ENCODE peak calls at places on chromosomes 7 and 10, in four cellular contexts. O, C, N and V are unnamed samples.

GRCh38 chr10:11017575-11018425 is at the start of gene CELF2:
- DNase-seq in O (peak), C (no peak), N (no peak), V (peak)

GRCh38 chr7:83849135-83849534 is 200.2 kb upstream of the SEMA3E start:
- DNase-seq in O (no peak), N (no peak), C (no peak), V (no peak)

GRCh38 chr7:152366662-152367061 is 69.1 kb downstream of the KMT2C start:
- DNase-seq in C (no peak), O (no peak), N (no peak), V (no peak)

GRCh38 chr7:132580277-132580676 is 4.0 kb upstream of the PLXNA4 start:
- DNase-seq in C (no peak), O (no peak), N (peak), V (peak)

GRCh38 chr7:82562716-82563404 is 119.3 kb upstream of the CACNA2D1 start:
- DNase-seq in N (no peak), O (no peak), C (no peak), V (no peak)

GRCh38 chr7:155169498-155170065 is 99.5 kb downstream of the HTR5A start:
- DNase-seq in C (no peak), N (no peak), O (no peak), V (no peak)

GRCh38 chr7:74583630-74584029 is 73.9 kb upstream of the GTF2I start:
- DNase-seq in N (no peak), O (no peak), C (no peak), V (no peak)

GRCh38 chr7:121803041-121803440 is 69.9 kb upstream of the PTPRZ1 start:
- DNase-seq in O (no peak), N (no peak), C (no peak), V (no peak)

GRCh38 chr10:126564297-126564888 is 106.1 kb downstream of the C10orf90 start:
- DNase-seq in C (no peak), O (no peak), N (no peak), V (no peak)

DNA sequence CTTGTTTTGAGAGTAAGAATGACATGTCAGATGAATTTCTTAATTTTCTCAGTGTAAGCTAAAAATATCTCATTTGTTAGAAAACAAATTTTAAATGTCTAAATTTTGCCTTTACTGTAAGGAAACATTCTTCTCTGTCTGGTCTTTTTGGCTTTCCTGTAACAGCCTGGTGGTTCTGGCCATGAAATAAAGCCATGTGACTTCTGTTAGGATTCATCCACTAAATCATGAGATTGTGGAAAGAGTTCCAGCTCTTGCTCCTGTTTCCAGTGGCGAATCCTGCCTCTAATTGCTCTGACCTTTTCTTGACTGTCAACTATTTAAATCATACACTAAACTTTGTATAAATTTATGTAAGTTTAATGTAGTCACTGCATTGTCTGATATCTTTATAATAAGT is 398.5 kb upstream of the AKR1E2 start:
- DNase-seq in O (no peak), C (no peak), N (no peak), V (no peak)
- TF ChIP-seq TCF7 in O (no peak), C (no peak), N (no peak), V (no peak)

GRCh38 chr7:158783595-158783994 is 45.7 kb downstream of the ESYT2 start:
- DNase-seq in N (no peak), C (no peak), O (no peak), V (no peak)

GRCh38 chr7:158784270-158784669 is 45.0 kb downstream of the ESYT2 start:
- DNase-seq in C (no peak), N (no peak), O (no peak), V (no peak)

GRCh38 chr7:158781976-158782637 is 47.2 kb downstream of the ESYT2 start:
- DNase-seq in N (no peak), O (no peak), C (no peak), V (no peak)

GRCh38 chr7:158781217-158781975 is 47.9 kb downstream of the ESYT2 start:
- DNase-seq in O (no peak), C (no peak), N (no peak), V (no peak)

GRCh38 chr7:158782638-158783490 is 46.4 kb downstream of the ESYT2 start:
- DNase-seq in N (peak), O (no peak), C (no peak), V (no peak)
- TF ChIP-seq TCF7 in N (no peak), O (no peak), C (no peak), V (no peak)

GRCh38 chr7:30069096-30069867 is 41.1 kb downstream of the PLEKHA8 start:
- DNase-seq in N (no peak), O (no peak), C (no peak), V (no peak)

GRCh38 chr7:30070052-30070451 is 41.8 kb downstream of the PLEKHA8 start:
- DNase-seq in O (no peak), N (no peak), C (no peak), V (no peak)

GRCh38 chr7:30079880-30080279 is 51.7 kb downstream of the PLEKHA8 start:
- DNase-seq in C (no peak), N (no peak), O (no peak), V (no peak)

GRCh38 chr7:30076411-30076810 is 48.2 kb downstream of the PLEKHA8 start:
- DNase-seq in C (no peak), O (no peak), N (no peak), V (no peak)

DNA sequence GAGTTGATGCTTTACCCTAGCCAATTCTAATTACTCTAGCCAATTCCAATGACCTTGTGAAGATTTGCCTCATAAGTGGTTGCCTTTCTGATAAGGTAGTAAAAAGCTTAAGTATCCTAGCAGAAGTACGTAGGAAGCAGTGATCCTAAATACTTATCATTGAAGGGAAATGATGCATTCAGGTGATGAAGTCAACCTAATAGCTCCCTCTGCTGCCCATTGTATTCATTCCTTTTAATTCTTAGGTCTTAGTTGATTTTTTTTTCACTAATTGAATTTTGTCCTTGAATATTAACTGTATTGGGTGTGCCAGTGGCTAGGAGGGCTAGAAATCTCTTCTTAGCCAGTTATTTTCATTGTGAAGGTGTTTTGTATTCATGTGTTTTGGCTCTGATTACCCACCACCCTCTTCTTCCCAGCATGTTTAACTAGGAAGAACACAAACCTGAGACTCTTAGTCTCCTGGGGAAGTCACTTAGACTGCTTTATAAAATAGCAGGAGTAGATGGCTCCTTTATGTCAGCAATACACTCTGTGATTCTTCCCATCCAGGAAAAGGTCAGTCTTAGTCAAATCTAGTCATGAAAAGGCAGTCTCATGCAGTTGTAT is 46.3 kb downstream of the PLEKHA8 start:
- DNase-seq in C (no peak), O (no peak), N (peak), V (peak)
- TF ChIP-seq TCF7 in C (no peak), O (no peak), N (no peak), V (no peak)

GRCh38 chr7:90897961-90898469 is 301.9 kb downstream of the CDK14 start:
- DNase-seq in C (peak), O (no peak), N (no peak), V (no peak)
- TF ChIP-seq TCF7 in C (no peak), O (no peak), N (no peak), V (no peak)

DNA sequence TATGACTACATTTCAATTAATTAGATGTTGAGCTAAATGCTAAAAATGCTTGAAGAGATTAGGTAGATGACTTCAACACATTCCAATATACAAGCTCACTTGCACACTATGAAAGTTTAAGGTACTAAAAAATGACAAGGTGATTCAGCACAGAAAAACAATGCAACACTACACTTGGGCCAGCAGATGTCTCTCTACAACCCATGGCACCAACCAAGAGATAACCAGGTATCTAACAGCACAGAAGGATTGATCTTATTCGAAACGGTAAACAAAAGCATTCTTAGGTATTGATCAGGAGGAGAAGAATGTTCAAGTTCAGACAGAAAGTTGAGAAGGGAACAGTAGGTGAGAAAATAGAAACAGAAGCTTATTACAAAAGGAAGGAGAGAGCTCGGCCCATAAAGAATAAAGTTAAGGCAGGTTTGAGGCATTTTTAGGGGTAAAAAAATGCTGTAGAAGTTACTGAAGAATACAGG is 248.2 kb upstream of the KLF14 start:
- DNase-seq in C (no peak), N (peak), O (no peak), V (peak)
- TF ChIP-seq TCF7 in C (no peak), N (no peak), O (no peak), V (no peak)

DNA sequence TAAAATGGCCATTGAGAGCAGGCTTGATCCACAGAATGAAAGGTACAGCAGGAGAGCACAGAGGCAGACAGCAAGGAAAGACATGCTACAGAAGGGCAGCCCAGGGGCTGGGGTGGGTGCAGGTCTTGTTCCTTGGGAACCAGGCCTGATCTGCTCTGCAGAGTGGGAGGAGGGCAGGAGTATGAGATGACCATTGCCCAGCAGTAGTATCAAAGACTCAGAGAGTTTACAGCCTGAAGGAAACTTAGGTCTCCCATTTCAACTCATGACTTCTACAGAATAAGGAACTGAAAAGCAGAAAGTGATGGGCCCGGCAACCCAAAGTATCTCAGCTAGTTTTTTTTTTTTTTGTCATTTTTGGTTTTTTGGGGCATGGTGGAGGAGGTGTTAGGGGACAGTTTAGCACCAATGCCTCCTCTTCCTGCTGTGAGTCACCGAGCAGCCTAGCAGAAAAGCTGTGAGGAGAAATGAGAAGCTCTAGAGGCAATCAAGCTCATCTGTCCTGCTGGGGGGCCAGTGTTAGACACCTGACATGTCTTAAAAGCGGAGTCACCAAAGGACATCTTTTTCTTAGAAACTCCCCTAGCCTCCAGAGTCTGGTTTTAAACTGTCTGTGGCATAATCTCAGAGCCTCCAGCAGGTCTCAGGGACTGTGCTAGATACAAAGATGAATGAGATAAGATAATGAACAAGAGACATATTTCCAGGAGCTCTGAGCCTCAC is 34.3 kb upstream of the HERPUD2 start:
- DNase-seq in C (peak), O (no peak), N (no peak), V (no peak)
- TF ChIP-seq TCF7 in C (no peak), O (no peak), N (no peak), V (no peak)